ENCODE peak calls at places on chromosomes 5 and 9, in nine cellular contexts. X is foreskin fibroblast; P is SIG-M5; M is HTR-8/SVneo; W is activated CD4-positive, alpha-beta T cell treated with anti-CD3 and anti-CD28 coated beads for 24 hours; K is HuH-7.5; J is BE2C; D is stimulated activated CD8-positive, alpha-beta memory T cell treated with anti-CD3 and anti-CD28 coated beads, Interleukin-7, amount 100 ng/mL, for 1 hour; H is CD8-positive, alpha-beta memory T cell. S is an unnamed sample.

GRCh38 chr9:92747459-92748232 is 17.0 kb downstream of the BICD2 start:
- DNase-seq in X (peak), P (no peak), M (no peak), W (no peak), K (no peak), J (no peak), D (no peak), H (no peak), S (no peak)

GRCh38 chr5:64655596-64655995 is 34.7 kb upstream of the SHISAL2B start:
- DNase-seq in X (no peak), P (no peak), M (no peak), W (no peak), K (no peak), J (no peak), D (no peak), H (no peak), S (no peak)

GRCh38 chr9:25350011-25350410 is 328.2 kb downstream of the TUSC1 start:
- DNase-seq in X (no peak), P (no peak), M (peak), W (no peak), K (no peak), J (no peak), D (no peak), H (no peak), S (no peak)

GRCh38 chr5:29794146-29794787 is 1399.2 kb upstream of the CDH6 start:
- DNase-seq in X (no peak), P (no peak), M (no peak), W (no peak), K (no peak), J (no peak), D (no peak), H (no peak), S (no peak)

GRCh38 chr9:20559236-20559896 is 62.9 kb downstream of the MLLT3 start:
- DNase-seq in X (peak), P (no peak), M (no peak), W (no peak), K (no peak), J (no peak), D (no peak), H (no peak), S (no peak)

GRCh38 chr5:32690153-32690552 is 21.0 kb upstream of the NPR3 start:
- DNase-seq in X (peak), P (no peak), M (no peak), W (no peak), K (no peak), J (no peak), D (no peak), H (no peak), S (no peak)

GRCh38 chr9:115972802-115973201 is 180.8 kb upstream of the PAPPA start:
- DNase-seq in X (no peak), P (no peak), M (no peak), W (no peak), K (no peak), J (no peak), D (no peak), H (no peak), S (no peak)

GRCh38 chr9:34929506-34930102 is 28.5 kb upstream of the PHF24 start:
- DNase-seq in X (peak), P (no peak), M (peak), W (peak), K (peak), J (peak), D (no peak), H (no peak), S (no peak)

GRCh38 chr5:146529984-146530383 is 14.0 kb upstream of the GPR151 start:
- DNase-seq in X (no peak), P (no peak), M (no peak), W (no peak), K (no peak), J (no peak), D (no peak), H (no peak), S (no peak)

GRCh38 chr5:127307868-127308267 is 17.3 kb downstream of the MEGF10 start:
- DNase-seq in X (no peak), P (no peak), M (no peak), W (no peak), K (no peak), J (no peak), D (no peak), H (no peak), S (no peak)

GRCh38 chr9:124530216-124530615 is 23.0 kb upstream of the NR5A1 start:
- DNase-seq in X (no peak), P (no peak), M (no peak), W (no peak), K (no peak), J (no peak), D (no peak), H (no peak), S (no peak)

GRCh38 chr5:143376911-143377838 is 26.3 kb downstream of the NR3C1 start:
- DNase-seq in X (peak), P (no peak), M (peak), W (no peak), K (no peak), J (no peak), D (no peak), H (no peak), S (no peak)

GRCh38 chr9:114371986-114372917 is 15.5 kb downstream of the AKNA start:
- DNase-seq in X (peak), P (no peak), M (no peak), W (no peak), K (no peak), J (peak), D (no peak), H (peak), S (no peak)

GRCh38 chr5:143085319-143085917 is 315.2 kb downstream of the ARHGAP26 start:
- DNase-seq in X (no peak), P (no peak), M (no peak), W (no peak), K (no peak), J (no peak), D (no peak), H (no peak), S (no peak)

GRCh38 chr5:134153241-134153640 is 23.5 kb downstream of the SKP1 start:
- DNase-seq in X (no peak), P (no peak), M (no peak), W (no peak), K (no peak), J (no peak), D (no peak), H (no peak), S (no peak)

GRCh38 chr9:123360161-123361085 is 4.4 kb downstream of the CRB2 start:
- DNase-seq in X (no peak), P (no peak), M (no peak), W (no peak), K (peak), J (peak), D (no peak), H (peak), S (no peak)

GRCh38 chr5:1523480-1523792 is 324 bp downstream of the LPCAT1 start:
- DNase-seq in X (peak), P (no peak), M (no peak), W (no peak), K (no peak), J (no peak), D (no peak), H (peak), S (no peak)

GRCh38 chr9:113499876-113500497 is 36.5 kb downstream of the RGS3 start:
- DNase-seq in X (no peak), P (no peak), M (no peak), W (no peak), K (no peak), J (no peak), D (no peak), H (no peak), S (no peak)

GRCh38 chr5:103093727-103094126 is 26.2 kb downstream of the GIN1 start:
- DNase-seq in X (no peak), P (no peak), M (no peak), W (no peak), K (no peak), J (no peak), D (no peak), H (no peak), S (no peak)

GRCh38 chr9:127976498-127976897 is 4.3 kb downstream of the EEIG1 start:
- DNase-seq in X (no peak), P (no peak), M (no peak), W (no peak), K (no peak), J (no peak), D (no peak), H (peak), S (no peak)

GRCh38 chr9:137194388-137194787 is 5.9 kb downstream of the SSNA1 start:
- DNase-seq in X (no peak), P (no peak), M (no peak), W (no peak), K (no peak), J (no peak), D (no peak), H (no peak), S (no peak)

GRCh38 chr5:158848634-158849033 is 251.1 kb downstream of the EBF1 start:
- DNase-seq in X (no peak), P (no peak), M (no peak), W (no peak), K (no peak), J (no peak), D (no peak), H (no peak), S (no peak)

GRCh38 chr9:137465000-137465769 is 6.1 kb upstream of the NSMF start:
- DNase-seq in X (no peak), P (no peak), M (no peak), W (no peak), K (no peak), J (no peak), D (no peak), H (no peak), S (no peak)

GRCh38 chr9:115849679-115850412 is 303.7 kb upstream of the PAPPA start:
- DNase-seq in X (peak), P (no peak), M (no peak), W (no peak), K (no peak), J (no peak), D (no peak), H (no peak), S (no peak)

GRCh38 chr9:83182071-83182470 is 119.1 kb upstream of the RASEF start:
- DNase-seq in X (no peak), P (no peak), M (no peak), W (no peak), K (no peak), J (no peak), D (no peak), H (no peak), S (no peak)

GRCh38 chr9:123085916-123086315 is 52.4 kb downstream of the GPR21 start:
- DNase-seq in X (no peak), P (no peak), M (no peak), W (no peak), K (no peak), J (no peak), D (no peak), H (no peak), S (no peak)

GRCh38 chr5:168177831-168178450 is 113.5 kb upstream of the WWC1 start:
- DNase-seq in X (no peak), P (no peak), M (no peak), W (no peak), K (no peak), J (peak), D (no peak), H (no peak), S (no peak)

GRCh38 chr5:113266227-113266912 is 168.4 kb downstream of the TSSK1B start:
- DNase-seq in X (no peak), P (no peak), M (no peak), W (no peak), K (no peak), J (no peak), D (no peak), H (no peak), S (no peak)

GRCh38 chr9:135249711-135250110 is 162.2 kb downstream of the OLFM1 start:
- DNase-seq in X (no peak), P (no peak), M (no peak), W (no peak), K (no peak), J (peak), D (no peak), H (no peak), S (no peak)

GRCh38 chr5:122921826-122922225 is 76.4 kb downstream of the SNX24 start:
- DNase-seq in X (peak), P (no peak), M (no peak), W (no peak), K (no peak), J (no peak), D (no peak), H (no peak), S (no peak)

GRCh38 chr9:20031836-20032235 is 243.0 kb upstream of the SLC24A2 start:
- DNase-seq in X (no peak), P (no peak), M (no peak), W (no peak), K (no peak), J (no peak), D (no peak), H (no peak), S (no peak)

GRCh38 chr9:98881836-98882568 is 61.7 kb upstream of the COL15A1 start:
- DNase-seq in X (no peak), P (no peak), M (no peak), W (no peak), K (no peak), J (no peak), D (no peak), H (no peak), S (no peak)

GRCh38 chr5:6718161-6718681 is 5.0 kb downstream of the TENT4A start:
- DNase-seq in X (no peak), P (no peak), M (no peak), W (no peak), K (no peak), J (no peak), D (no peak), H (no peak), S (no peak)

GRCh38 chr5:78636682-78637081 is 11.9 kb downstream of the LHFPL2 start:
- DNase-seq in X (no peak), P (no peak), M (no peak), W (no peak), K (no peak), J (no peak), D (no peak), H (no peak), S (no peak)

GRCh38 chr5:74055446-74056097 is 429.6 kb downstream of the ARHGEF28 start:
- DNase-seq in X (no peak), P (no peak), M (no peak), W (no peak), K (no peak), J (no peak), D (no peak), H (no peak), S (no peak)

GRCh38 chr5:78799254-78800017 is 150.9 kb upstream of the LHFPL2 start:
- DNase-seq in X (peak), P (no peak), M (peak), W (no peak), K (no peak), J (no peak), D (no peak), H (no peak), S (no peak)

GRCh38 chr5:56951131-56951945 is 585 bp downstream of the MIER3 start:
- DNase-seq in X (peak), P (no peak), M (peak), W (no peak), K (peak), J (peak), D (no peak), H (no peak), S (no peak)

GRCh38 chr5:41508186-41508585 is 2.2 kb downstream of the PLCXD3 start:
- DNase-seq in X (no peak), P (no peak), M (no peak), W (no peak), K (no peak), J (no peak), D (no peak), H (no peak), S (no peak)

GRCh38 chr5:35138232-35138631 is 90.5 kb upstream of the AGXT2 start:
- DNase-seq in X (peak), P (no peak), M (peak), W (no peak), K (no peak), J (no peak), D (no peak), H (no peak), S (no peak)